ENCODE peak calls at places on chromosomes 2 and 18, in nine cellular contexts. One of them, this sample, is unnamed.

GRCh38 chr2:3488768-3489448 is 30.4 kb downstream of the ADI1 start:
- DNase-seq in HT1080: no peak
- DNase-seq in ovary: no peak
- DNase-seq in HTR-8/SVneo: no peak
- DNase-seq in Right ventricle myocardium inferior: no peak
- DNase-seq in effector memory CD4-positive, alpha-beta T cell: no peak
- DNase-seq in MM.1S: no peak
- DNase-seq in Peyer's patch: no peak
- DNase-seq in T-helper 2 cell: no peak
- DNase-seq in this sample: no peak

GRCh38 chr2:201880620-201881381 is 74.5 kb downstream of the CDK15 start:
- DNase-seq in ovary: no peak
- DNase-seq in effector memory CD4-positive, alpha-beta T cell: no peak
- DNase-seq in MM.1S: no peak
- DNase-seq in HTR-8/SVneo: no peak
- DNase-seq in HT1080: peak; percentile 68
- DNase-seq in Peyer's patch: no peak
- DNase-seq in Right ventricle myocardium inferior: no peak
- DNase-seq in T-helper 2 cell: no peak
- DNase-seq in this sample: no peak

GRCh38 chr2:190060019-190060418 is 2.5 kb downstream of the MSTN start:
- DNase-seq in effector memory CD4-positive, alpha-beta T cell: no peak
- DNase-seq in T-helper 2 cell: no peak
- DNase-seq in HTR-8/SVneo: no peak
- DNase-seq in Right ventricle myocardium inferior: no peak
- DNase-seq in Peyer's patch: no peak
- DNase-seq in ovary: no peak
- DNase-seq in MM.1S: no peak
- DNase-seq in HT1080: no peak
- DNase-seq in this sample: no peak

GRCh38 chr2:237791977-237792727 is 6.4 kb upstream of the RBM44 start:
- DNase-seq in ovary: no peak
- DNase-seq in Peyer's patch: no peak
- DNase-seq in HTR-8/SVneo: peak; percentile 10
- DNase-seq in T-helper 2 cell: no peak
- DNase-seq in HT1080: peak; percentile 11
- DNase-seq in MM.1S: no peak
- DNase-seq in effector memory CD4-positive, alpha-beta T cell: no peak
- DNase-seq in Right ventricle myocardium inferior: no peak
- DNase-seq in this sample: no peak

GRCh38 chr2:40103163-40103562 is 324.1 kb upstream of the THUMPD2 start:
- DNase-seq in ovary: no peak
- DNase-seq in MM.1S: no peak
- DNase-seq in HT1080: peak; percentile 20
- DNase-seq in effector memory CD4-positive, alpha-beta T cell: no peak
- DNase-seq in Peyer's patch: no peak
- DNase-seq in HTR-8/SVneo: no peak
- DNase-seq in T-helper 2 cell: no peak
- DNase-seq in Right ventricle myocardium inferior: no peak
- DNase-seq in this sample: no peak

GRCh38 chr2:99867690-99868089 is 274.7 kb downstream of the AFF3 start:
- DNase-seq in HT1080: peak; percentile 91
- DNase-seq in MM.1S: no peak
- DNase-seq in T-helper 2 cell: no peak
- DNase-seq in effector memory CD4-positive, alpha-beta T cell: no peak
- DNase-seq in HTR-8/SVneo: peak; percentile 63
- DNase-seq in Peyer's patch: no peak
- DNase-seq in ovary: no peak
- DNase-seq in Right ventricle myocardium inferior: no peak
- DNase-seq in this sample: peak; percentile 59

GRCh38 chr2:100018794-100019193 is 123.6 kb downstream of the AFF3 start:
- DNase-seq in MM.1S: no peak
- DNase-seq in ovary: no peak
- DNase-seq in effector memory CD4-positive, alpha-beta T cell: no peak
- DNase-seq in Peyer's patch: no peak
- DNase-seq in T-helper 2 cell: no peak
- DNase-seq in Right ventricle myocardium inferior: no peak
- DNase-seq in HTR-8/SVneo: peak; percentile 53
- DNase-seq in HT1080: peak; percentile 70
- DNase-seq in this sample: no peak

GRCh38 chr2:33207336-33207735 is 260.6 kb downstream of the LTBP1 start:
- DNase-seq in T-helper 2 cell: no peak
- DNase-seq in HTR-8/SVneo: no peak
- DNase-seq in Right ventricle myocardium inferior: no peak
- DNase-seq in effector memory CD4-positive, alpha-beta T cell: no peak
- DNase-seq in ovary: no peak
- DNase-seq in HT1080: no peak
- DNase-seq in MM.1S: no peak
- DNase-seq in Peyer's patch: no peak
- DNase-seq in this sample: no peak

GRCh38 chr2:15127876-15128275 is 433.3 kb downstream of the NBAS start:
- DNase-seq in HTR-8/SVneo: no peak
- DNase-seq in Right ventricle myocardium inferior: no peak
- DNase-seq in MM.1S: no peak
- DNase-seq in ovary: no peak
- DNase-seq in T-helper 2 cell: no peak
- DNase-seq in effector memory CD4-positive, alpha-beta T cell: no peak
- DNase-seq in Peyer's patch: no peak
- DNase-seq in HT1080: no peak
- DNase-seq in this sample: no peak

GRCh38 chr2:96241901-96242611 is 23.7 kb downstream of the TMEM127 start:
- DNase-seq in HTR-8/SVneo: peak; percentile 81
- DNase-seq in Peyer's patch: no peak
- DNase-seq in effector memory CD4-positive, alpha-beta T cell: peak; percentile 46
- DNase-seq in HT1080: peak; percentile 84
- DNase-seq in Right ventricle myocardium inferior: no peak
- DNase-seq in ovary: no peak
- DNase-seq in MM.1S: peak; percentile 87
- DNase-seq in T-helper 2 cell: peak; percentile 30
- DNase-seq in this sample: no peak

GRCh38 chr2:95063401-95063958 is 38.0 kb downstream of the MAL start:
- DNase-seq in HTR-8/SVneo: no peak
- DNase-seq in Peyer's patch: no peak
- DNase-seq in ovary: no peak
- DNase-seq in T-helper 2 cell: no peak
- DNase-seq in Right ventricle myocardium inferior: no peak
- DNase-seq in effector memory CD4-positive, alpha-beta T cell: no peak
- DNase-seq in MM.1S: no peak
- DNase-seq in HT1080: no peak
- DNase-seq in this sample: no peak

GRCh38 chr2:43228782-43229659 is 2.6 kb upstream of the ZFP36L2 start:
- DNase-seq in effector memory CD4-positive, alpha-beta T cell: peak; percentile 41
- DNase-seq in Peyer's patch: no peak
- DNase-seq in T-helper 2 cell: peak; percentile 51
- DNase-seq in HTR-8/SVneo: no peak
- DNase-seq in HT1080: no peak
- DNase-seq in Right ventricle myocardium inferior: no peak
- DNase-seq in ovary: no peak
- DNase-seq in MM.1S: peak; percentile 58
- DNase-seq in this sample: no peak

GRCh38 chr2:236679906-236680305 is 110.3 kb downstream of the ACKR3 start:
- DNase-seq in HTR-8/SVneo: no peak
- DNase-seq in Right ventricle myocardium inferior: no peak
- DNase-seq in Peyer's patch: no peak
- DNase-seq in effector memory CD4-positive, alpha-beta T cell: no peak
- DNase-seq in HT1080: peak; percentile 9
- DNase-seq in MM.1S: no peak
- DNase-seq in T-helper 2 cell: no peak
- DNase-seq in ovary: no peak
- DNase-seq in this sample: no peak

GRCh38 chr2:144152817-144153271 is 367.1 kb downstream of the ZEB2 start:
- DNase-seq in Peyer's patch: no peak
- DNase-seq in Right ventricle myocardium inferior: no peak
- DNase-seq in ovary: no peak
- DNase-seq in T-helper 2 cell: no peak
- DNase-seq in effector memory CD4-positive, alpha-beta T cell: no peak
- DNase-seq in HT1080: no peak
- DNase-seq in MM.1S: no peak
- DNase-seq in HTR-8/SVneo: no peak
- DNase-seq in this sample: no peak

GRCh38 chr2:178279142-178279541 is 84.8 kb downstream of the OSBPL6 start:
- DNase-seq in HTR-8/SVneo: peak; percentile 62
- DNase-seq in effector memory CD4-positive, alpha-beta T cell: no peak
- DNase-seq in Right ventricle myocardium inferior: no peak
- DNase-seq in MM.1S: no peak
- DNase-seq in T-helper 2 cell: no peak
- DNase-seq in ovary: no peak
- DNase-seq in Peyer's patch: no peak
- DNase-seq in HT1080: peak; percentile 92
- DNase-seq in this sample: peak; percentile 51

GRCh38 chr2:6943971-6944370 is 26.8 kb downstream of the RNF144A start:
- DNase-seq in effector memory CD4-positive, alpha-beta T cell: no peak
- DNase-seq in ovary: no peak
- DNase-seq in HTR-8/SVneo: no peak
- DNase-seq in Peyer's patch: no peak
- DNase-seq in MM.1S: no peak
- DNase-seq in Right ventricle myocardium inferior: no peak
- DNase-seq in T-helper 2 cell: no peak
- DNase-seq in HT1080: no peak
- DNase-seq in this sample: no peak

GRCh38 chr2:172102159-172102857 is 392 bp downstream of the DLX2 start:
- DNase-seq in Right ventricle myocardium inferior: no peak
- DNase-seq in effector memory CD4-positive, alpha-beta T cell: no peak
- DNase-seq in MM.1S: no peak
- DNase-seq in HTR-8/SVneo: no peak
- DNase-seq in Peyer's patch: peak; percentile 61
- DNase-seq in ovary: no peak
- DNase-seq in HT1080: no peak
- DNase-seq in T-helper 2 cell: peak; percentile 38
- DNase-seq in this sample: no peak

GRCh38 chr2:151049746-151050145 is 211.9 kb downstream of the RBM43 start:
- DNase-seq in ovary: no peak
- DNase-seq in effector memory CD4-positive, alpha-beta T cell: no peak
- DNase-seq in HTR-8/SVneo: no peak
- DNase-seq in HT1080: peak; percentile 70
- DNase-seq in Right ventricle myocardium inferior: no peak
- DNase-seq in Peyer's patch: no peak
- DNase-seq in T-helper 2 cell: no peak
- DNase-seq in MM.1S: no peak
- DNase-seq in this sample: peak; percentile 16

GRCh38 chr18:61093967-61094366 is 239.3 kb upstream of the CDH20 start:
- DNase-seq in HTR-8/SVneo: no peak
- DNase-seq in MM.1S: no peak
- DNase-seq in Peyer's patch: no peak
- DNase-seq in T-helper 2 cell: no peak
- DNase-seq in effector memory CD4-positive, alpha-beta T cell: no peak
- DNase-seq in HT1080: no peak
- DNase-seq in ovary: no peak
- DNase-seq in Right ventricle myocardium inferior: no peak
- DNase-seq in this sample: no peak

GRCh38 chr2:74573747-74574562 is 19.4 kb downstream of the DOK1 start:
- DNase-seq in Right ventricle myocardium inferior: no peak
- DNase-seq in T-helper 2 cell: no peak
- DNase-seq in ovary: no peak
- DNase-seq in MM.1S: peak; percentile 78
- DNase-seq in effector memory CD4-positive, alpha-beta T cell: no peak
- DNase-seq in Peyer's patch: no peak
- DNase-seq in HTR-8/SVneo: peak; percentile 88
- DNase-seq in HT1080: peak; percentile 95
- DNase-seq in this sample: no peak

GRCh38 chr2:240894836-240895558 is 959 bp downstream of the MAB21L4 start:
- DNase-seq in T-helper 2 cell: no peak
- DNase-seq in HT1080: no peak
- DNase-seq in effector memory CD4-positive, alpha-beta T cell: no peak
- DNase-seq in HTR-8/SVneo: no peak
- DNase-seq in ovary: no peak
- DNase-seq in Peyer's patch: no peak
- DNase-seq in Right ventricle myocardium inferior: no peak
- DNase-seq in MM.1S: no peak
- DNase-seq in this sample: no peak

GRCh38 chr18:39681061-39681460 is 2115.5 kb upstream of the CELF4 start:
- DNase-seq in MM.1S: no peak
- DNase-seq in Right ventricle myocardium inferior: no peak
- DNase-seq in effector memory CD4-positive, alpha-beta T cell: no peak
- DNase-seq in HTR-8/SVneo: no peak
- DNase-seq in Peyer's patch: no peak
- DNase-seq in ovary: no peak
- DNase-seq in HT1080: no peak
- DNase-seq in T-helper 2 cell: no peak
- DNase-seq in this sample: no peak

GRCh38 chr2:122368576-122369243 is 613.3 kb downstream of the TSN start:
- DNase-seq in effector memory CD4-positive, alpha-beta T cell: no peak
- DNase-seq in MM.1S: no peak
- DNase-seq in ovary: no peak
- DNase-seq in Peyer's patch: no peak
- DNase-seq in Right ventricle myocardium inferior: no peak
- DNase-seq in HTR-8/SVneo: no peak
- DNase-seq in T-helper 2 cell: no peak
- DNase-seq in HT1080: no peak
- DNase-seq in this sample: no peak

GRCh38 chr18:47150824-47151366 is 595 bp upstream of the HDHD2 start:
- DNase-seq in effector memory CD4-positive, alpha-beta T cell: no peak
- DNase-seq in T-helper 2 cell: no peak
- DNase-seq in MM.1S: peak; percentile 20
- DNase-seq in ovary: no peak
- DNase-seq in Right ventricle myocardium inferior: no peak
- DNase-seq in Peyer's patch: peak; percentile 52
- DNase-seq in HT1080: no peak
- DNase-seq in HTR-8/SVneo: no peak
- DNase-seq in this sample: no peak

GRCh38 chr2:233831011-233831721 is 23.2 kb downstream of the HJURP start:
- DNase-seq in Right ventricle myocardium inferior: no peak
- DNase-seq in Peyer's patch: peak; percentile 31
- DNase-seq in ovary: no peak
- DNase-seq in T-helper 2 cell: no peak
- DNase-seq in MM.1S: no peak
- DNase-seq in HTR-8/SVneo: no peak
- DNase-seq in effector memory CD4-positive, alpha-beta T cell: no peak
- DNase-seq in HT1080: no peak
- DNase-seq in this sample: no peak

GRCh38 chr2:240931319-240931949 is 25.3 kb downstream of the CROCC2 start:
- DNase-seq in T-helper 2 cell: no peak
- DNase-seq in Peyer's patch: peak; percentile 42
- DNase-seq in MM.1S: no peak
- DNase-seq in HTR-8/SVneo: no peak
- DNase-seq in ovary: no peak
- DNase-seq in effector memory CD4-positive, alpha-beta T cell: no peak
- DNase-seq in HT1080: no peak
- DNase-seq in Right ventricle myocardium inferior: peak; percentile 18
- DNase-seq in this sample: no peak

GRCh38 chr2:29398384-29399237 is 283.4 kb downstream of the CLIP4 start:
- DNase-seq in HT1080: no peak
- DNase-seq in T-helper 2 cell: no peak
- DNase-seq in MM.1S: no peak
- DNase-seq in Peyer's patch: no peak
- DNase-seq in HTR-8/SVneo: no peak
- DNase-seq in ovary: no peak
- DNase-seq in Right ventricle myocardium inferior: no peak
- DNase-seq in effector memory CD4-positive, alpha-beta T cell: no peak
- DNase-seq in this sample: no peak

GRCh38 chr2:239182981-239183791 is 217.6 kb downstream of the HDAC4 start:
- DNase-seq in HT1080: no peak
- DNase-seq in ovary: no peak
- DNase-seq in effector memory CD4-positive, alpha-beta T cell: no peak
- DNase-seq in Peyer's patch: peak; percentile 18
- DNase-seq in T-helper 2 cell: no peak
- DNase-seq in Right ventricle myocardium inferior: no peak
- DNase-seq in MM.1S: no peak
- DNase-seq in HTR-8/SVneo: no peak
- DNase-seq in this sample: no peak

GRCh38 chr2:19607931-19608762 is 249.7 kb upstream of the OSR1 start:
- DNase-seq in MM.1S: no peak
- DNase-seq in T-helper 2 cell: no peak
- DNase-seq in ovary: no peak
- DNase-seq in effector memory CD4-positive, alpha-beta T cell: no peak
- DNase-seq in HTR-8/SVneo: peak; percentile 52
- DNase-seq in Right ventricle myocardium inferior: no peak
- DNase-seq in Peyer's patch: no peak
- DNase-seq in HT1080: peak; percentile 96
- DNase-seq in this sample: no peak

GRCh38 chr2:105977212-105977611 is 216.9 kb downstream of the UXS1 start:
- DNase-seq in Right ventricle myocardium inferior: no peak
- DNase-seq in HT1080: peak; percentile 94
- DNase-seq in effector memory CD4-positive, alpha-beta T cell: no peak
- DNase-seq in HTR-8/SVneo: peak; percentile 48
- DNase-seq in T-helper 2 cell: no peak
- DNase-seq in Peyer's patch: no peak
- DNase-seq in ovary: no peak
- DNase-seq in MM.1S: no peak
- DNase-seq in this sample: peak; percentile 79

GRCh38 chr18:11906926-11907874 is 917 bp downstream of the MPPE1 start:
- DNase-seq in effector memory CD4-positive, alpha-beta T cell: no peak
- DNase-seq in T-helper 2 cell: no peak
- DNase-seq in MM.1S: no peak
- DNase-seq in HTR-8/SVneo: no peak
- DNase-seq in Right ventricle myocardium inferior: no peak
- DNase-seq in ovary: no peak
- DNase-seq in Peyer's patch: no peak
- DNase-seq in HT1080: no peak
- DNase-seq in this sample: peak; percentile 9